ENCODE peak calls at places on chromosome 13, in nine cellular contexts. W, K, U, Y, O, T, X, P and M are unnamed samples.

GRCh38 chr13:26476111-26476743 is 81.3 kb upstream of the WASF3 start:
- DNase-seq in W (no peak), K (no peak), U (no peak), Y (peak; percentile 61), O (no peak), T (no peak), X (no peak), P (peak; percentile 46), M (no peak)

GRCh38 chr13:86185107-86185506 is 385.9 kb upstream of the SLITRK6 start:
- DNase-seq in W (no peak), K (no peak), U (no peak), Y (no peak), O (no peak), T (no peak), X (no peak), P (no peak), M (no peak)

GRCh38 chr13:99587893-99588606 is 86.8 kb downstream of the TM9SF2 start:
- DNase-seq in W (no peak), K (no peak), U (no peak), Y (no peak), O (no peak), T (no peak), X (no peak), P (no peak), M (peak; percentile 80)

GRCh38 chr13:40394304-40394983 is 272.0 kb downstream of the FOXO1 start:
- DNase-seq in W (no peak), K (no peak), U (no peak), Y (no peak), O (no peak), T (peak; percentile 35), X (no peak), P (no peak), M (no peak)

GRCh38 chr13:25286308-25286968 is 850 bp downstream of the MTMR6 start:
- DNase-seq in W (no peak), K (peak; percentile 22), U (no peak), Y (peak; percentile 34), O (no peak), T (peak; percentile 56), X (peak; percentile 37), P (peak; percentile 42), M (no peak)

GRCh38 chr13:74206061-74206561 is 71.9 kb upstream of the KLF12 start:
- DNase-seq in W (no peak), K (no peak), U (no peak), Y (no peak), O (no peak), T (peak; percentile 3), X (no peak), P (peak; percentile 96), M (no peak)

GRCh38 chr13:51726446-51727185 is 77.3 kb downstream of the DHRS12 start:
- DNase-seq in W (no peak), K (no peak), U (no peak), Y (no peak), O (no peak), T (no peak), X (no peak), P (peak; percentile 65), M (no peak)

GRCh38 chr13:73661066-73661465 is 473.1 kb downstream of the KLF12 start:
- DNase-seq in W (no peak), K (no peak), U (no peak), Y (no peak), O (no peak), T (no peak), X (no peak), P (no peak), M (no peak)

GRCh38 chr13:76852991-76853390 is 33.2 kb downstream of the KCTD12 start:
- DNase-seq in W (peak; percentile 41), K (no peak), U (no peak), Y (no peak), O (peak; percentile 28), T (peak; percentile 82), X (peak; percentile 63), P (peak; percentile 91), M (no peak)

GRCh38 chr13:21673592-21674270 is 2.9 kb downstream of the FGF9 start:
- DNase-seq in W (no peak), K (peak; percentile 57), U (no peak), Y (peak; percentile 47), O (no peak), T (peak; percentile 42), X (peak; percentile 84), P (no peak), M (no peak)

GRCh38 chr13:112072531-112073244 is 5.7 kb downstream of the SOX1 start:
- DNase-seq in W (no peak), K (no peak), U (no peak), Y (no peak), O (no peak), T (no peak), X (peak; percentile 35), P (no peak), M (no peak)

GRCh38 chr13:28094311-28094710 is 6.1 kb downstream of the FLT3 start:
- DNase-seq in W (no peak), K (no peak), U (no peak), Y (no peak), O (no peak), T (no peak), X (no peak), P (no peak), M (no peak)

GRCh38 chr13:33261426-33262068 is 24.0 kb downstream of the STARD13 start:
- DNase-seq in W (no peak), K (no peak), U (no peak), Y (no peak), O (peak; percentile 52), T (no peak), X (no peak), P (no peak), M (no peak)

GRCh38 chr13:26465954-26466353 is 91.5 kb upstream of the WASF3 start:
- DNase-seq in W (peak; percentile 8), K (no peak), U (no peak), Y (no peak), O (no peak), T (no peak), X (no peak), P (no peak), M (no peak)

GRCh38 chr13:106104281-106104901 is 431.1 kb downstream of the EFNB2 start:
- DNase-seq in W (no peak), K (no peak), U (no peak), Y (no peak), O (no peak), T (peak; percentile 91), X (no peak), P (peak; percentile 95), M (no peak)

GRCh38 chr13:28753208-28753892 is 34.6 kb upstream of the SLC46A3 start:
- DNase-seq in W (peak; percentile 54), K (no peak), U (peak; percentile 65), Y (peak; percentile 67), O (no peak), T (peak; percentile 92), X (peak; percentile 52), P (peak; percentile 83), M (peak; percentile 76)

GRCh38 chr13:106617561-106617960 is 49.6 kb upstream of the ARGLU1 start:
- DNase-seq in W (no peak), K (no peak), U (no peak), Y (no peak), O (no peak), T (peak; percentile 9), X (no peak), P (peak; percentile 62), M (no peak)

GRCh38 chr13:104357174-104357573 is 1291.0 kb upstream of the SLC10A2 start:
- DNase-seq in W (no peak), K (no peak), U (no peak), Y (no peak), O (no peak), T (no peak), X (no peak), P (peak; percentile 73), M (no peak)

GRCh38 chr13:46641274-46642081 is 88.5 kb downstream of the LRCH1 start:
- DNase-seq in W (no peak), K (no peak), U (no peak), Y (peak; percentile 58), O (peak; percentile 46), T (no peak), X (no peak), P (no peak), M (no peak)

DNA sequence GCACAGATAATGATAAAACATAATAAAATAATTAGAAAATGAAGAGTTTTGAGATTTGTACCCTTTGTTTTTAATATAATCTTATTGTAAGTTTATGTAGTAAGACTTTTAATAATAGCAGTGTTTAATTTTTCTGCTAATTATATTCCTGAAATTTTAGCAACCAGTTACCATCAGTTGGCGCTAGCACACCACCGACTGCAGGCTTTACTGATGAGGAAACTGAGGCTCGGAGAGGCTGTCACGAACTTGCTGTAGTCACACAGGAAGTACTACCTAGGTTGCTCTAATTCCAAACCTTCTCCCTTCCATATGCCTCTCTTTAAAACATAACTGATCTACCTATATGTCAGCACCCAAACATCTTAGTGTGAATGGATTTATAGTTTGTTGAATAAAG is 1.0 kb upstream of the RFXAP start:
- DNase-seq in W (no peak), K (no peak), U (no peak), Y (no peak), O (no peak), T (no peak), X (no peak), P (no peak), M (no peak)
- H3K4me3 ChIP-seq in W (no peak overlapping the region), K (no peak overlapping the region), U (no peak overlapping the region), Y (peak overlapping the region; percentile 91), O (no peak overlapping the region), T (no peak overlapping the region), X (no peak overlapping the region), P (peak overlapping the region; percentile 88), M (no peak overlapping the region)

GRCh38 chr13:113489171-113489548 is 1.4 kb downstream of the DCUN1D2 start:
- DNase-seq in W (no peak), K (no peak), U (no peak), Y (no peak), O (no peak), T (peak; percentile 3), X (peak; percentile 16), P (no peak), M (no peak)
- TF ChIP-seq CTCF in W (no peak), K (no peak), U (no peak), Y (no peak), O (no peak), T (peak; percentile 10), X (peak; percentile 7), P (no peak), M (peak; percentile 32)

GRCh38 chr13:103312467-103312866 is 246.2 kb upstream of the SLC10A2 start:
- DNase-seq in W (no peak), K (no peak), U (no peak), Y (no peak), O (no peak), T (no peak), X (no peak), P (no peak), M (no peak)

DNA sequence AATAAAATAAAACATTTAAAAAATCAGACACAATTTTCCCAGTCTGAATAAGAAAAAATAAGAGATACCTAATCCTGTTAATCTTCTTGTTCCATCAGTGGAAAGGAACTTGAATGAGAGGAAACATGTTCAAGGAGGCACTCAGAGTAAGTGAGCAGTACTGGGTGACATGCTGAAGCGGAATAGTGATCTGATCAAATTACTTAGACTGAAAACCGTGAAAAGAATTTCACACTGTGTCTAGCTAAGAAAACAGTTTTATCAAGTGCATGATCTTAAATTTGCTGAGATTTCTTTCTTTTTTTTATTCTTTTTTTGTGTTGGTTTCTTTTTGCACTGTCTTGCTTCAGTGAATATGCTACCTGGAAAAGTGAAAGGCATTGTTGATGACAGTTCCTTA is 249.5 kb upstream of the SLC10A2 start:
- DNase-seq in W (no peak), K (no peak), U (no peak), Y (no peak), O (no peak), T (no peak), X (no peak), P (no peak), M (no peak)
- H3K4me3 ChIP-seq in W (no peak overlapping the region), K (no peak overlapping the region), U (no peak overlapping the region), Y (no peak overlapping the region), O (no peak overlapping the region), T (no peak overlapping the region), X (no peak overlapping the region), P (no peak overlapping the region), M (no peak overlapping the region)

GRCh38 chr13:31504918-31505317 is 234.4 kb upstream of the RXFP2 start:
- DNase-seq in W (no peak), K (no peak), U (no peak), Y (no peak), O (no peak), T (no peak), X (no peak), P (no peak), M (no peak)
- TF ChIP-seq CTCF in W (no peak), K (no peak), U (no peak), Y (no peak), O (no peak), T (no peak), X (no peak), P (no peak), M (no peak)